ENCODE peak calls at places on chromosomes 12 and 14, in eight cellular contexts. Z is astrocyte, S is thoracic aorta, N is Peyer's patch, W is Panc1, R is GM12865, J is Caco-2, M is body of pancreas. I is an unnamed sample.

GRCh38 chr12:105455250-105455649 is 124.8 kb downstream of the C12orf75 start:
- DNase-seq in Z (no peak), S (no peak), N (no peak), W (no peak), R (no peak), J (no peak), M (no peak), I (no peak)

GRCh38 chr12:78931466-78931990 is 67.0 kb downstream of the SYT1 start:
- DNase-seq in Z (no peak), S (no peak), N (no peak), W (no peak), R (no peak), J (no peak), M (no peak), I (no peak)

GRCh38 chr14:99598774-99599173 is 5.2 kb downstream of the CCDC85C start:
- DNase-seq in Z (no peak), S (no peak), N (no peak), W (no peak), R (no peak), J (peak; percentile 27), M (no peak), I (no peak)

GRCh38 chr12:99810718-99811593 is 163.4 kb downstream of the GARIN6 start:
- DNase-seq in Z (peak; percentile 13), S (no peak), N (no peak), W (no peak), R (peak; percentile 4), J (no peak), M (no peak), I (peak; percentile 39)

GRCh38 chr12:113403435-113404415 is at the start of gene SDS:
- DNase-seq in Z (peak; percentile 48), S (no peak), N (peak; percentile 51), W (no peak), R (no peak), J (no peak), M (peak; percentile 75), I (peak; percentile 74)

GRCh38 chr14:91464615-91465205 is 45.4 kb downstream of the PPP4R3A start:
- DNase-seq in Z (no peak), S (no peak), N (no peak), W (no peak), R (no peak), J (no peak), M (no peak), I (peak; percentile 13)

GRCh38 chr12:15522574-15523187 is 200.4 kb downstream of the PTPRO start:
- DNase-seq in Z (peak; percentile 39), S (no peak), N (no peak), W (no peak), R (peak; percentile 48), J (peak; percentile 48), M (no peak), I (peak; percentile 76)

GRCh38 chr12:111767362-111768158 is 827 bp downstream of the ALDH2 start:
- DNase-seq in Z (peak; percentile 14), S (no peak), N (peak; percentile 72), W (no peak), R (no peak), J (peak; percentile 44), M (no peak), I (peak; percentile 23)

GRCh38 chr12:87165733-87166375 is 863.3 kb downstream of the C12orf50 start:
- DNase-seq in Z (no peak), S (no peak), N (no peak), W (no peak), R (no peak), J (no peak), M (no peak), I (no peak)

GRCh38 chr12:29164477-29165163 is 15.5 kb downstream of the FAR2 start:
- DNase-seq in Z (peak; percentile 60), S (no peak), N (no peak), W (no peak), R (peak; percentile 71), J (peak; percentile 22), M (no peak), I (peak; percentile 87)
- H3K4me3 ChIP-seq in Z (no peak overlapping the region), S (no peak overlapping the region), N (no peak overlapping the region), W (no peak overlapping the region), R (no peak overlapping the region), J (no peak overlapping the region), M (no peak overlapping the region), I (no peak overlapping the region)

DNA sequence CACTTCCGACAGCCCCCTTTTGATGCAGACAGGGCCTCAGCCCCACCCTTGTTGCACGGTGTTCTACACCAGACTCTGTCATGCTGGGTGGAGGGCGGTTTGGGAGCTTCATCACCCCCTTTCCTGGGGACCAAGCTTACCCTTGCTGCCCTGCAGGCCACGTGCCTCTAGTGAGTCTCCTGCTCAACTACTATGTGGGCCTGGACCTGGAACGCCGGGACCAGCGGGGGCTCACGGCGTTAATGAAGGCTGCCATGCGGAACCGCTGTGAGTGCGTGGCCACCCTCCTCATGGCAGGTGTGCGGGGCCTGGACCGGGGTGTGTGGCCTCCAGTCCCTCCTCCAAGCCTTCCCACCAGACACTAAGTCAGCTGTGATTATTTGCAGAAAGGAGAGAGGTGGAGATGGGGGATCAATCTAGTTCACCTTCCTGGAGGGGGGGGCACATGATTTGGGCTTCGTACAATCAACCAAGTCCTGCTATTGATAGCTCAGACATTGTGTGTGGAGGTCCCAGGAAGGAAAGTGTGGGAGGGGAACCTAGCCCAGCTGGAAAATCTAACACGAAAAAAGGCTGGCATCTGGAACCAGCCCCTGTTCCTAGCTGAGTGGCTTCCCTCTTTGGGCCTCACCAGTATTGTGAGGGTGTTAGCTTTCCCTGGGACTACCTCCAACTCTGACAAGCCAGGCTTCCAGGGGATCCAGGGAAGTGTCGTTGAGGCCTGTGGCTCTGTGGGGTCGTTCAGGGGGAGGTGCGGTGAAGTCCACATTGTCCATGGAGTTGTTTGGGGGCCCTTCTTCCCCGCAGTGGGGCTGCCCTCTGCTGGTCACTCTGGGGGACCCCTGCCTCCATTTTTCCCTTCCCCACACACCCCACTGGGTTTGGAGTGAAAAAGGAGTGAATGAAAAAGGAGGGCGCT is 1.6 kb downstream of the ANKRD33 start:
- DNase-seq in Z (no peak), S (no peak), N (peak; percentile 37), W (no peak), R (no peak), J (no peak), M (no peak), I (no peak)
- TF ChIP-seq CTCF in Z (no peak), S (no peak), N (no peak), W (no peak), R (no peak), J (peak; percentile 52), M (no peak), I (peak; percentile 42)

GRCh38 chr12:1443421-1444141 is 150.8 kb downstream of the FBXL14 start:
- DNase-seq in Z (peak; percentile 95), S (no peak), N (no peak), W (no peak), R (no peak), J (no peak), M (no peak), I (peak; percentile 82)
- H3K4me3 ChIP-seq in Z (peak overlapping the region; percentile 7), S (peak overlapping the region; percentile 63), N (no peak overlapping the region), W (no peak overlapping the region), R (no peak overlapping the region), J (no peak overlapping the region), M (no peak overlapping the region), I (peak overlapping the region; percentile 27)

GRCh38 chr14:104342435-104343293 is 204.3 kb downstream of the KIF26A start:
- DNase-seq in Z (no peak), S (no peak), N (peak; percentile 43), W (no peak), R (no peak), J (no peak), M (peak; percentile 10), I (no peak)
- TF ChIP-seq CTCF in Z (no peak), S (no peak), N (no peak), W (no peak), R (no peak), J (no peak), M (no peak), I (no peak)

I was measured in choroid plexus epithelial cell.